ENCODE peak calls at places on chromosomes 4 and X, in four cellular contexts. Y is cardiac fibroblast, A is fibroblast of the aortic adventitia, Q is fibroblast of pulmonary artery. H is an unnamed sample.

GRCh38 chr4:180084561-180084960 is 2158.6 kb upstream of the TENM3 start:
- DNase-seq in Y (no peak), A (no peak), Q (no peak), H (no peak)

GRCh38 chr4:17884063-17884462 is 73.3 kb downstream of the NCAPG start:
- DNase-seq in Y (peak), A (peak), Q (no peak), H (peak)

GRCh38 chrX:134865730-134866129 is 125.1 kb upstream of the SMIM10 start:
- DNase-seq in Y (no peak), A (no peak), Q (peak), H (no peak)

GRCh38 chr4:19472669-19473068 is 779.0 kb upstream of the SLIT2 start:
- DNase-seq in Y (no peak), A (peak), Q (peak), H (no peak)

GRCh38 chrX:135931644-135932487 is 38.4 kb downstream of the SAGE1 start:
- DNase-seq in Y (peak), A (peak), Q (peak), H (peak)

GRCh38 chr4:141134051-141134450 is 782 bp upstream of the RNF150 start:
- DNase-seq in Y (peak), A (no peak), Q (peak), H (no peak)

GRCh38 chr4:175772170-175772685 is 39.8 kb downstream of the GPM6A start:
- DNase-seq in Y (no peak), A (no peak), Q (no peak), H (no peak)

GRCh38 chr4:996030-996993 is 3.1 kb upstream of the SLC26A1 start:
- DNase-seq in Y (no peak), A (no peak), Q (no peak), H (no peak)

GRCh38 chrX:18620349-18620748 is 51.6 kb downstream of the RS1 start:
- DNase-seq in Y (no peak), A (no peak), Q (no peak), H (no peak)

GRCh38 chr4:4521069-4521468 is 20.8 kb downstream of the STX18 start:
- DNase-seq in Y (no peak), A (peak), Q (no peak), H (no peak)

GRCh38 chr4:69888336-69888735 is 28.4 kb upstream of the SULT1E1 start:
- DNase-seq in Y (peak), A (peak), Q (peak), H (no peak)

GRCh38 chrX:119228506-119229290 is 7.4 kb upstream of the PGRMC1 start:
- DNase-seq in Y (peak), A (peak), Q (peak), H (peak)

GRCh38 chr4:158171456-158171790 is 1.4 kb downstream of the GASK1B start:
- DNase-seq in Y (no peak), A (peak), Q (no peak), H (no peak)
- TF ChIP-seq CTCF in Y (no peak), A (no peak), Q (no peak), H (no peak)

DNA sequence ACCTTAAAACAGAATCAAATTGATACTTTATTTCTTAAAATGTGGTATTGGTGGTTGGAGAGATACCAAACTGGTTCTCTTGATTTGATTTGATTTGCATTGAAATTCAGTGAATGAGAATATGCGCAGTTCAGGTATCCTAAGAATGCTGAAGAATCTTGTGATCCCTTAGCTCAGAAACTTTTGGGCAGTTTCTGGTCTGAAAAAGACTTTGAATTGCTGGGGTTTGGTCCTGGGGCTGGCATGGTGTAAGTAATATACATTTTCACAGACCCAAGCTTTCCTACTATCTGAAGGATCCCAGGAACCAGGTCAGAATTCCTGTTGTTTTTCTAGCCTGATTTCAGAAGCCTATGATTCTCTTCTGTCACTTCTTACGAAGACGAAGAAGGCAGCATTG is 6.6 kb downstream of the RAB33B start:
- DNase-seq in Y (no peak), A (no peak), Q (no peak), H (no peak)
- H3K4me3 ChIP-seq in Y (no peak), A (no peak), Q (no peak), H (no peak)

GRCh38 chrX:151013164-151013743 is 30.1 kb downstream of the HMGB3 start:
- DNase-seq in Y (no peak), A (no peak), Q (no peak), H (no peak)

GRCh38 chrX:151019837-151020236 is 36.7 kb downstream of the HMGB3 start:
- DNase-seq in Y (peak), A (peak), Q (peak), H (no peak)

DNA sequence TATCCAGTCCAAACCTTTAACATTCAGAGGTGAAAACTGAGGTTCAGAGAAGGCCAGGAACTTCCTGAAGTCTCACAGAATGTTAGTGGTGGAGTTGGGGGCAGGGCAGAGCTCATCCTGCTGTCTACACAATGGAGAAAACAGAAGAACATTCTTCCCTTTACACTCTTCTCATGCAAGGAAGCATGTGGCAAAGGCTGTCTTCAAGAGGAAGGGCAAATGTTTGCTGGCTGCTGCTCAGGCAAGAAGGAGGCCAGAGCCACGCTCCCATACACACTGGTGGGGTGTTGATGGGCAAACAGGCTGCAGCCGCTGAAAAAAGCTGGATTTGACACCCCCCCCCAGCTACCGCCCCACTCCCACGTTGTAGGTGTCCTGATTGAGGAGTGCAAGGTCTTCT is 32.5 kb downstream of the HMGB3 start:
- DNase-seq in Y (no peak), A (no peak), Q (no peak), H (no peak)
- TF ChIP-seq CTCF in Y (no peak), A (no peak), Q (no peak), H (no peak)

DNA sequence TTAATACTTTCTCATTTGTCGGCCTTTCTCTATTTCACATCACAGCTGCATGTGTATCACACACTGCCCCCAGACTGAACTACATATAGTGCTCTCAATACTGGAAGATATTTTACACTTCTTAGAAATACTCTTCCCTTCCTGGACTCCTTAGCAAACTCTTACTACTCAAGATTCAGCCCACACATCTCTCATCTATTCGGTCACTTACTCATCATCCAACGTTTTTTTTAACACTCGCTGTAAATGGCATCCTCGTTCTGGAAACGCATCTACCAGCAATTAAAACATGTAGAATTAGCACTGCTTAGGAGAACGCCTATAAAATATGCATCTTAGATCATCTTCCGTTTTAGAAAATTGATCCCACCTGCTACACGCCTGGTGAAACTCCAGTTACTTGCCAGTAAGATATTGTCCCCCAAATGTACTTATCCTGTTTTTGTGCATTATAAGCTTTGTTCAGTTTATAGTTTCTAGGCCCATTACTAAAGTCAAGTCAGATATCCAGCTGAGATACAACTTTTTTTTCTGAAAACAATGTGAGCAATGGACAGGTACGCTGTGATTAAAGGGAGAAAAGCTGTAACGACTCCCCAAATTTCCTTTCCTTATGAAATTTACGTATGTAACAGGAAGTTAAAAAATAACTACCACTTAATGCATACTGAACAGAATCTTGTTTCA is 1.0 kb downstream of the LRP2BP start:
- DNase-seq in Y (no peak), A (no peak), Q (no peak), H (no peak)
- H3K4me3 ChIP-seq in Y (peak), A (peak), Q (peak), H (no peak)

DNA sequence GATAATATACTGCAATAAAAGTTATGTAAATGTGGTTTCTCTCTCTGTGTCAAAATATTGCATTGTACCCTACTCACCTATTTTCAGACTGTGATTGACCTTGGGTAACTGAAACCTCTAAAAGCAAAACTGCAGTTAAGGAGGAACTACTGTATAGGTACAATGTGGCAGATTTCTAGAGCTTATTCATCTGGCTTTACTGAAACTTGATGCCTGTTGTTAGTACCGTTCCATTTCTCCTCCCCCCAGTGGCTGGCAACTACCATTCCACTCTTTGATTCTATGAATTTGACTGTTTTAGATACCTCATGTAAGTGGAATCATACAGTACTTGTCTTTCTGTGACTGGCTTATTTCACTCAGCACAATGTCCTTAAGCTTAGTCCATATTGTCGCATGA is 61.9 kb downstream of the HOPX start:
- DNase-seq in Y (peak), A (peak), Q (peak), H (peak)
- TF ChIP-seq CTCF in Y (no peak), A (peak), Q (peak), H (peak)

GRCh38 chrX:139692908-139693307 is 15.1 kb downstream of the MCF2 start:
- DNase-seq in Y (no peak), A (peak), Q (no peak), H (no peak)

GRCh38 chrX:139692506-139692849 is 15.5 kb downstream of the MCF2 start:
- DNase-seq in Y (peak), A (peak), Q (no peak), H (no peak)

GRCh38 chrX:139691843-139692505 is 16.0 kb downstream of the MCF2 start:
- DNase-seq in Y (peak), A (no peak), Q (no peak), H (no peak)

GRCh38 chrX:139691493-139691842 is 16.5 kb downstream of the MCF2 start:
- DNase-seq in Y (peak), A (peak), Q (peak), H (no peak)
- H3K4me3 ChIP-seq in Y (peak), A (no peak), Q (peak), H (peak)

GRCh38 chr4:94039226-94039625 is 168.4 kb upstream of the SMARCAD1 start:
- DNase-seq in Y (no peak), A (no peak), Q (no peak), H (no peak)
- TF ChIP-seq CTCF in Y (no peak), A (no peak), Q (no peak), H (no peak)

DNA sequence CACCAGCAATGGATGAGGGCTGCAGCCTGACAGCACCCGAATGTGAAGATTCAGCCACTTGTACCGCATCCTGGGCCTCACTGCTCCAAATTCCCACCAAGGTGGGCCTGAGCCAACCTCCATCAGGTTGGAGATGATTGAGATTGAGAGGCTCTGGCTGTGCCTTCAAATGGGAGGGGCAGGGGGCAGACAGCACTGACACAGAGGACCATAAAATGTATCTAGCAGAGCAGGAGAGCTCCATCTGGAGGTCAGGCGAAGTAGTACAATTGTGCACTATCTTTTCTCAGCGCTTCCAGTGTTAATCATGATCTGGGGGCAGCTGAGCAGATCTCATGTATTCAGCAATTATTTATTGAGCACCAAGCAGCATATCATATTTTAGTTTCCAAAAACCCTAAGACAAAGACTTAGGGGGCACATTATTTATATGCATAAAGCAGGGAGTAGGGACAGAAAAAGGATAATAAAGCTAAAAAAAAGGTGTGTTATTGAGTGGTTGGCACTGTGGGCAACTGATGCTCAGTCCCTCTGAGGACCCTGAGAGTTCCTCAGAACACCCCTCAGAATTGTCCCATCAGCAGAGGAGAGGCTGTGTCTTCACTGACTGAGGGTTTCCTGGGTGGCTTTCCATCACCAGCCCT is 31.6 kb upstream of the C1QTNF7 start:
- DNase-seq in Y (peak), A (peak), Q (peak), H (peak)
- H3K4me3 ChIP-seq in Y (no peak), A (no peak), Q (no peak), H (no peak)

H was measured in astrocyte of the cerebellum.